ENCODE peak calls at places on chromosomes 16 and 17, in eight cellular contexts. Y, D, S, Q, O, I, M and K are unnamed samples.
A peak's percentile ranks its signal among the peaks of the same experiment; 100 is the strongest.

GRCh38 chr17:39737331-39737760 is 392 bp upstream of the GRB7 start:
- DNase-seq in Y (no peak), D (no peak), S (no peak), Q (no peak), O (no peak), I (no peak), M (no peak), K (no peak)

GRCh38 chr17:74042744-74043486 is 160.6 kb upstream of the RPL38 start:
- DNase-seq in Y (no peak), D (peak; percentile 13), S (no peak), Q (no peak), O (no peak), I (no peak), M (peak; percentile 60), K (no peak)

GRCh38 chr16:23280483-23280967 is 21.6 kb upstream of the SCNN1B start:
- DNase-seq in Y (no peak), D (no peak), S (no peak), Q (no peak), O (no peak), I (no peak), M (no peak), K (no peak)

GRCh38 chr16:66399930-66400329 is 27.2 kb upstream of the BEAN1 start:
- DNase-seq in Y (no peak), D (no peak), S (no peak), Q (no peak), O (no peak), I (no peak), M (peak; percentile 82), K (peak; percentile 28)

GRCh38 chr17:45146616-45147101 is 1.6 kb upstream of the HEXIM1 start:
- DNase-seq in Y (no peak), D (no peak), S (no peak), Q (peak; percentile 74), O (no peak), I (no peak), M (peak; percentile 76), K (no peak)

GRCh38 chr17:62206550-62206949 is 141.5 kb upstream of the MED13 start:
- DNase-seq in Y (no peak), D (no peak), S (no peak), Q (no peak), O (no peak), I (no peak), M (no peak), K (no peak)

GRCh38 chr17:22411185-22411784 is 719.0 kb downstream of the KCNJ18 start:
- DNase-seq in Y (no peak), D (no peak), S (no peak), Q (no peak), O (no peak), I (no peak), M (no peak), K (no peak)

GRCh38 chr17:8345052-8345690 is 5.5 kb downstream of the ODF4 start:
- DNase-seq in Y (no peak), D (no peak), S (no peak), Q (no peak), O (no peak), I (no peak), M (no peak), K (no peak)

GRCh38 chr17:30380106-30380420 is 1.3 kb downstream of the CPD start:
- DNase-seq in Y (no peak), D (no peak), S (no peak), Q (no peak), O (no peak), I (no peak), M (no peak), K (no peak)

GRCh38 chr17:41666336-41666680 is 22.4 kb upstream of the EIF1 start:
- DNase-seq in Y (peak; percentile 60), D (no peak), S (peak; percentile 45), Q (peak; percentile 64), O (no peak), I (no peak), M (peak; percentile 71), K (no peak)

GRCh38 chr17:31695456-31696090 is 163.5 kb downstream of the COPRS start:
- DNase-seq in Y (no peak), D (no peak), S (no peak), Q (no peak), O (no peak), I (no peak), M (peak; percentile 39), K (no peak)

GRCh38 chr16:11128211-11129123 is 127.5 kb downstream of the SOCS1 start:
- DNase-seq in Y (no peak), D (no peak), S (peak; percentile 39), Q (no peak), O (no peak), I (no peak), M (peak; percentile 71), K (no peak)